ENCODE peak calls at places on chromosomes 7 and 10, in six cellular contexts. One of them, this sample, is unnamed.
A peak's percentile ranks its signal among the peaks of the same experiment; 100 is the strongest.

GRCh38 chr10:6141296-6142151 is 52.7 kb downstream of the RBM17 start:
- DNase-seq in iPS-NIHi11: no peak
- DNase-seq in AG08395: peak; percentile 87
- DNase-seq in C1 segment of cervical spinal cord: no peak
- DNase-seq in RPMI7951: peak; percentile 79
- DNase-seq in colonic mucosa: no peak
- DNase-seq in this sample: peak; percentile 33

GRCh38 chr10:125141860-125142484 is 18.4 kb downstream of the CTBP2 start:
- DNase-seq in iPS-NIHi11: no peak
- DNase-seq in AG08395: no peak
- DNase-seq in C1 segment of cervical spinal cord: no peak
- DNase-seq in RPMI7951: no peak
- DNase-seq in colonic mucosa: no peak
- DNase-seq in this sample: no peak

GRCh38 chr7:1913290-1914282 is 243.5 kb downstream of the ELFN1 start:
- DNase-seq in iPS-NIHi11: no peak
- DNase-seq in AG08395: no peak
- DNase-seq in C1 segment of cervical spinal cord: no peak
- DNase-seq in RPMI7951: no peak
- DNase-seq in colonic mucosa: no peak
- DNase-seq in this sample: no peak

GRCh38 chr7:102072003-102072402 is 214.7 kb upstream of the SH2B2 start:
- DNase-seq in iPS-NIHi11: no peak
- DNase-seq in AG08395: no peak
- DNase-seq in C1 segment of cervical spinal cord: no peak
- DNase-seq in RPMI7951: no peak
- DNase-seq in colonic mucosa: no peak
- DNase-seq in this sample: no peak

GRCh38 chr10:5524721-5525531 is at the start of gene CALML3:
- DNase-seq in iPS-NIHi11: no peak
- DNase-seq in AG08395: no peak
- DNase-seq in C1 segment of cervical spinal cord: no peak
- DNase-seq in RPMI7951: no peak
- DNase-seq in colonic mucosa: no peak
- DNase-seq in this sample: no peak

GRCh38 chr10:93816123-93816747 is 58.5 kb downstream of the LGI1 start:
- DNase-seq in iPS-NIHi11: peak; percentile 71
- DNase-seq in AG08395: peak; percentile 77
- DNase-seq in C1 segment of cervical spinal cord: peak; percentile 11
- DNase-seq in RPMI7951: peak; percentile 71
- DNase-seq in colonic mucosa: peak; percentile 71
- DNase-seq in this sample: peak; percentile 77

GRCh38 chr7:83749495-83749894 is 100.6 kb upstream of the SEMA3E start:
- DNase-seq in iPS-NIHi11: no peak
- DNase-seq in AG08395: no peak
- DNase-seq in C1 segment of cervical spinal cord: no peak
- DNase-seq in RPMI7951: no peak
- DNase-seq in colonic mucosa: no peak
- DNase-seq in this sample: no peak

GRCh38 chr7:115387168-115387567 is 465.3 kb downstream of the MDFIC start:
- DNase-seq in iPS-NIHi11: no peak
- DNase-seq in AG08395: no peak
- DNase-seq in C1 segment of cervical spinal cord: no peak
- DNase-seq in RPMI7951: no peak
- DNase-seq in colonic mucosa: no peak
- DNase-seq in this sample: no peak

GRCh38 chr10:78894841-78895195 is 173.9 kb upstream of the ZMIZ1 start:
- DNase-seq in iPS-NIHi11: no peak
- DNase-seq in AG08395: no peak
- DNase-seq in C1 segment of cervical spinal cord: no peak
- DNase-seq in RPMI7951: no peak
- DNase-seq in colonic mucosa: no peak
- DNase-seq in this sample: no peak

This sample was measured in ELF-1.